ENCODE peak calls at places on chromosomes 5 and 9, in eight cellular contexts. C is astrocyte; O is CD8-positive, alpha-beta memory T cell; B is GM23248; K is sigmoid colon; W is K562; H is prostate gland; E is heart left ventricle. Y is an unnamed sample.

GRCh38 chr9:119963798-119964372 is 594.6 kb upstream of the BRINP1 start:
- DNase-seq in C (peak; percentile 98), K (no peak), E (no peak), B (peak; percentile 95), H (no peak), W (no peak), O (no peak), Y (peak; percentile 94)

GRCh38 chr5:98248949-98249348 is 524.5 kb upstream of the RGMB start:
- DNase-seq in O (no peak), W (no peak), B (peak; percentile 89), E (no peak), K (no peak), C (peak; percentile 96), H (no peak), Y (no peak)

GRCh38 chr5:27494845-27495244 is 456.5 kb upstream of the CDH9 start:
- DNase-seq in H (no peak), K (no peak), B (no peak), O (no peak), W (no peak), C (peak; percentile 16), E (no peak), Y (no peak)

GRCh38 chr9:94867842-94868312 is 141.4 kb downstream of the AOPEP start:
- DNase-seq in C (peak; percentile 97), W (no peak), K (no peak), E (no peak), H (no peak), O (no peak), B (peak; percentile 97), Y (no peak)

GRCh38 chr5:86500947-86501346 is 116.8 kb upstream of the COX7C start:
- DNase-seq in H (no peak), B (no peak), E (no peak), C (no peak), K (no peak), W (no peak), O (no peak), Y (peak; percentile 42)

GRCh38 chr9:111983484-111983908 is 86.9 kb downstream of the UGCG start:
- DNase-seq in W (no peak), E (no peak), B (no peak), O (no peak), C (no peak), K (no peak), H (no peak), Y (no peak)

GRCh38 chr9:2765250-2765880 is 48.1 kb downstream of the KCNV2 start:
- DNase-seq in H (peak; percentile 12), W (no peak), B (no peak), C (no peak), E (no peak), K (no peak), O (no peak), Y (peak; percentile 67)

GRCh38 chr9:27351438-27351837 is 54.5 kb upstream of the EQTN start:
- DNase-seq in B (no peak), C (no peak), W (no peak), E (peak; percentile 39), K (peak; percentile 91), O (no peak), H (no peak), Y (no peak)

GRCh38 chr9:97536480-97536879 is 35.0 kb downstream of the TMOD1 start:
- DNase-seq in O (no peak), C (no peak), H (no peak), E (no peak), B (no peak), K (peak; percentile 71), W (no peak), Y (no peak)

GRCh38 chr9:5493597-5494511 is 16.5 kb upstream of the PDCD1LG2 start:
- DNase-seq in B (peak; percentile 92), E (no peak), K (no peak), W (peak; percentile 21), O (no peak), H (no peak), C (peak; percentile 84), Y (no peak)

GRCh38 chr9:137437691-137438590 is 3.2 kb downstream of the ENTPD8 start:
- DNase-seq in H (no peak), W (no peak), O (no peak), K (no peak), C (no peak), E (no peak), B (no peak), Y (no peak)

GRCh38 chr5:154278172-154278571 is 87.6 kb downstream of the GALNT10 start:
- DNase-seq in B (peak; percentile 48), K (no peak), O (no peak), E (no peak), W (no peak), C (peak; percentile 77), H (no peak), Y (no peak)

GRCh38 chr5:6900828-6901227 is 187.6 kb downstream of the TENT4A start:
- DNase-seq in W (no peak), K (no peak), O (no peak), H (no peak), E (no peak), C (no peak), B (no peak), Y (no peak)

GRCh38 chr5:176742246-176743105 is 67.9 kb upstream of the UNC5A start:
- DNase-seq in K (no peak), C (no peak), W (peak; percentile 1), B (no peak), H (no peak), O (no peak), E (no peak), Y (peak; percentile 48)

GRCh38 chr5:78534148-78535009 is 114.2 kb downstream of the LHFPL2 start:
- DNase-seq in E (peak; percentile 50), C (peak; percentile 84), H (no peak), W (peak; percentile 30), O (no peak), B (peak; percentile 91), K (peak; percentile 74), Y (peak; percentile 58)

GRCh38 chr9:116382053-116382452 is 228.5 kb downstream of the PAPPA start:
- DNase-seq in H (no peak), B (no peak), E (no peak), K (no peak), W (no peak), O (no peak), C (no peak), Y (no peak)

DNA sequence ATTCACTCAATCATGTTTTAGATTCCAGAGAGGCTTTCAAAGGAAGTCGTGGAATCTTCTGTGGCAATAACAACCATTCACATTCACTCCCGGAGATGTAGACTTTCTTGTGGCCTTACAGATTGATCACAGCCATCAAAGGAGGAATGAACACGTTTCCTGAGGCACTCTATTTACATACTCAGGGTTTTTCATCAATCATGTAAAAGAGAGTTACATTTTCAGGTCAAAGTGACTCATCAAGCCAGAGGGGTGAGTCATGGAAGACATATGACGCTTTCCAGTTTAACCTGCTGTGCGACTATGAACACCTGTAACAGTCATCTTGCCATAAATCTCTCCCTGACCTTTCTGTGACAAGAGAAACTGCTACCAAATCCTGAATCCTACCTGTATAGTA is 39.3 kb upstream of the RAD23B start:
- DNase-seq in E (no peak), W (no peak), H (peak; percentile 78), K (no peak), O (no peak), C (peak; percentile 94), B (peak; percentile 48), Y (peak; percentile 54)
- H3K36me3 ChIP-seq in E (no peaks in the 10 kb centered on the region), W (no peaks in the 10 kb centered on the region), H (no peaks in the 10 kb centered on the region), K (no peaks in the 10 kb centered on the region), O (no peaks in the 10 kb centered on the region), C (no peaks in the 10 kb centered on the region), B (no peaks in the 10 kb centered on the region), Y (no peaks in the 10 kb centered on the region)

GRCh38 chr5:113095831-113096230 is 119.2 kb downstream of the DCP2 start:
- DNase-seq in B (no peak), H (no peak), C (no peak), E (no peak), K (no peak), W (no peak), O (no peak), Y (no peak)
- H3K27ac ChIP-seq in B (no peak overlapping the region), H (no peak overlapping the region), C (no peak overlapping the region), E (no peak overlapping the region), K (no peak overlapping the region), W (no peak overlapping the region), O (no peak overlapping the region), Y (no peak overlapping the region)

GRCh38 chr9:35067056-35067455 is 5.4 kb downstream of the VCP start:
- DNase-seq in C (no peak), B (no peak), E (no peak), K (no peak), H (no peak), O (no peak), W (no peak), Y (no peak)
- H3K36me3 ChIP-seq in C (peaks cover 62% of the 10 kb centered on the region), B (peaks cover 53% of the 10 kb centered on the region), E (peaks cover 56% of the 10 kb centered on the region), K (peaks cover 61% of the 10 kb centered on the region), H (peaks cover 30% of the 10 kb centered on the region), O (peaks cover 61% of the 10 kb centered on the region), W (peaks cover 88% of the 10 kb centered on the region), Y (peaks cover 90% of the 10 kb centered on the region)

DNA sequence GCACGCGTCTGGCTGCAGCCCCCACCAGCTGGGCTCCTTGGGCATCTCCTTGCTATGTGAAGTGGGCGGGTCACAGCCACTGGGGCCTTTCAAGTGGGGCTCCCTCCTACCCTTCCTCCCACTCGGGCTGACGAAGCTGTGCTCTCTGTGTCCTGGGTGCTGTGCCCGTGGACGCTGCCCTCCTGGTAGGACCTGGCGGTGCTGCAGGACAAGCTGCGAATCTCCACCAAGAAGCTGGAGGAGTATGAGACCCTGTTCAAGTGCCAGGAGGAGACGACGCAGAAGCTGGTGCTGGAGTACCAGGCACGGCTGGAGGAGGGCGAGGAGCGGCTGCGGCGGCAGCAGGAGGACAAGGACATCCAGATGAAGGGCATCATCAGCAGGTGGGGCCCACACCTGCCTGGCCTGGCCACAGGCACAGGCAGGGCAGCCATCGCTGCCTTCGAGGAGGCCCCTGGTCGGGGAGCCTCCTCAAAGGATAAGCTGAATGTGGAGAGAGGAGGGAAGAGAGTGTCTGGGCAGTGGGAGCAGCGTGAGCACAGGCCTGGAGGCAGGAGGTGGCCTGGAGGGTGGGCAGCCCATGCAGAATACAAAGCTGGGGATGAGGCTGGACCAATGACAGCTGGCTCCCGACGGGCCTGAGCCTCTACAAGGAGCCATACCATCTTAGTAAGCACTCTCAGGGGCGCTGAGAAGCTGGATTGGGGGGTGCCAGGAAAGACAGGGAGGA is 124.7 kb downstream of the DAB2IP start:
- DNase-seq in O (no peak), H (no peak), W (no peak), C (no peak), K (no peak), B (no peak), E (peak; percentile 15), Y (no peak)
- H3K27ac ChIP-seq in O (no peak overlapping the region), H (no peak overlapping the region), W (no peak overlapping the region), C (no peak overlapping the region), K (peak overlapping the region; percentile 73), B (no peak overlapping the region), E (peak overlapping the region; percentile 28), Y (no peak overlapping the region)

DNA sequence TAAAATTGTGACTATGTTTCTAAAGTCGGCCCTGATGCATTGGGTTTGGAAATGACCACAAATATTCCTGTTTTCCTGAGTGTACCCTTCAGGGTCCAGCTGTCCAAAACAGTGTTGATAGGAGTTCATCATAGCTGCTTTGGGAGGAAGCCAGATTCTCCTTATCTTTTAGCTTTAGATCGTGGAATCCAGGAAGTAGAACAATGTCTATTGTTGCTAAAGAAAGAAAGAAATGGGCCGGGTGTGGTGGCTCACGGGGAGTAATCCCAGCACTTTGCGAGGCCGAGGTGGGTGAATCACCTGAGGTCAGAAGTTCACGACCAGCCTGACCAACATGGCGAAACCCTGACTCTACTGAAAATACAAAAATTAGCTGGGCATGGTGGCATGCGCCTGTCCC is 9.5 kb downstream of the CAVIN4 start:
- DNase-seq in K (no peak), B (no peak), C (peak; percentile 83), E (no peak), H (no peak), O (no peak), W (no peak), Y (no peak)
- H3K36me3 ChIP-seq in K (peaks cover 7% of the 10 kb centered on the region), B (no peaks in the 10 kb centered on the region), C (no peaks in the 10 kb centered on the region), E (no peaks in the 10 kb centered on the region), H (no peaks in the 10 kb centered on the region), O (no peaks in the 10 kb centered on the region), W (no peaks in the 10 kb centered on the region), Y (peaks cover 39% of the 10 kb centered on the region)